ENCODE peak calls at places on chromosome 1, in nine cellular contexts. F, R, W, P, B, K, G, Q and E are unnamed samples.
A peak's percentile ranks its signal among the peaks of the same experiment; 100 is the strongest.

GRCh38 chr1:43251024-43251423 is 18.8 kb upstream of the TMEM125 start:
- DNase-seq in F (no peak), R (no peak), W (no peak), P (no peak), B (no peak), K (no peak), G (no peak), Q (no peak), E (no peak)

GRCh38 chr1:15680614-15681345 is 3.3 kb upstream of the PLEKHM2 start:
- DNase-seq in F (no peak), R (peak; percentile 77), W (no peak), P (no peak), B (peak; percentile 95), K (no peak), G (peak; percentile 76), Q (no peak), E (peak; percentile 72)

GRCh38 chr1:6170742-6171201 is 9.3 kb downstream of the CHD5 start:
- DNase-seq in F (no peak), R (no peak), W (no peak), P (no peak), B (no peak), K (no peak), G (no peak), Q (no peak), E (no peak)

GRCh38 chr1:3910769-3911520 is 10.9 kb upstream of the C1orf174 start:
- DNase-seq in F (peak; percentile 52), R (peak; percentile 61), W (no peak), P (peak; percentile 23), B (no peak), K (peak; percentile 79), G (no peak), Q (peak; percentile 69), E (no peak)

GRCh38 chr1:13956386-13956785 is 256.4 kb downstream of the PRDM2 start:
- DNase-seq in F (no peak), R (no peak), W (no peak), P (no peak), B (no peak), K (no peak), G (no peak), Q (no peak), E (no peak)

GRCh38 chr1:51000160-51000559 is 30.1 kb downstream of the CDKN2C start:
- DNase-seq in F (no peak), R (no peak), W (no peak), P (no peak), B (no peak), K (no peak), G (no peak), Q (no peak), E (no peak)

GRCh38 chr1:75220072-75220471 is 85.9 kb downstream of the LHX8 start:
- DNase-seq in F (no peak), R (no peak), W (no peak), P (no peak), B (no peak), K (no peak), G (no peak), Q (no peak), E (no peak)

GRCh38 chr1:41394918-41395598 is 33.8 kb downstream of the FOXO6 start:
- DNase-seq in F (no peak), R (no peak), W (peak; percentile 68), P (peak; percentile 17), B (no peak), K (peak; percentile 26), G (no peak), Q (no peak), E (peak; percentile 36)

GRCh38 chr1:203422116-203422515 is 53.5 kb upstream of the PRELP start:
- DNase-seq in F (no peak), R (no peak), W (no peak), P (no peak), B (no peak), K (no peak), G (no peak), Q (no peak), E (no peak)

GRCh38 chr1:181126871-181127587 is 38.5 kb downstream of the IER5 start:
- DNase-seq in F (peak; percentile 45), R (no peak), W (no peak), P (no peak), B (no peak), K (peak; percentile 52), G (no peak), Q (no peak), E (peak; percentile 89)

GRCh38 chr1:86542626-86543025 is 4.3 kb upstream of the CLCA4 start:
- DNase-seq in F (no peak), R (peak; percentile 53), W (no peak), P (no peak), B (peak; percentile 1), K (no peak), G (no peak), Q (no peak), E (peak; percentile 88)

GRCh38 chr1:117573386-117574040 is 32.3 kb upstream of the TENT5C start:
- DNase-seq in F (no peak), R (peak; percentile 59), W (no peak), P (no peak), B (no peak), K (no peak), G (no peak), Q (no peak), E (no peak)

GRCh38 chr1:203528098-203528497 is 34.1 kb downstream of the OPTC start:
- DNase-seq in F (no peak), R (no peak), W (no peak), P (no peak), B (no peak), K (no peak), G (no peak), Q (no peak), E (no peak)

GRCh38 chr1:40312238-40313205 is 4.6 kb downstream of the COL9A2 start:
- DNase-seq in F (no peak), R (no peak), W (peak; percentile 19), P (peak; percentile 42), B (no peak), K (no peak), G (no peak), Q (no peak), E (peak; percentile 25)

GRCh38 chr1:213330281-213330680 is 279.2 kb downstream of the RPS6KC1 start:
- DNase-seq in F (no peak), R (no peak), W (no peak), P (no peak), B (no peak), K (no peak), G (no peak), Q (no peak), E (no peak)

GRCh38 chr1:101028466-101028865 is 2.9 kb upstream of the DPH5 start:
- DNase-seq in F (no peak), R (no peak), W (no peak), P (no peak), B (no peak), K (no peak), G (no peak), Q (no peak), E (no peak)

GRCh38 chr1:52142220-52143153 is 598 bp downstream of the ZFYVE9 start:
- DNase-seq in F (peak; percentile 41), R (peak; percentile 35), W (peak; percentile 62), P (no peak), B (no peak), K (peak; percentile 36), G (no peak), Q (peak; percentile 2), E (peak; percentile 52)

GRCh38 chr1:71170925-71171324 is 90.1 kb upstream of the ZRANB2 start:
- DNase-seq in F (no peak), R (no peak), W (no peak), P (no peak), B (no peak), K (no peak), G (no peak), Q (no peak), E (no peak)

GRCh38 chr1:168057921-168058320 is 78.8 kb downstream of the GPR161 start:
- DNase-seq in F (no peak), R (no peak), W (no peak), P (no peak), B (no peak), K (no peak), G (no peak), Q (no peak), E (no peak)

GRCh38 chr1:177119311-177119710 is 45.2 kb downstream of the ASTN1 start:
- DNase-seq in F (no peak), R (no peak), W (no peak), P (no peak), B (no peak), K (no peak), G (no peak), Q (no peak), E (no peak)

GRCh38 chr1:13593511-13594131 is 10.0 kb downstream of the PDPN start:
- DNase-seq in F (peak; percentile 19), R (peak; percentile 84), W (peak; percentile 44), P (peak; percentile 64), B (peak; percentile 90), K (no peak), G (no peak), Q (no peak), E (no peak)

GRCh38 chr1:193730017-193730416 is 543.6 kb upstream of the B3GALT2 start:
- DNase-seq in F (no peak), R (no peak), W (no peak), P (no peak), B (no peak), K (no peak), G (no peak), Q (no peak), E (no peak)

GRCh38 chr1:153954826-153955225 is 3.6 kb downstream of the CRTC2 start:
- DNase-seq in F (no peak), R (no peak), W (no peak), P (no peak), B (no peak), K (no peak), G (no peak), Q (no peak), E (no peak)

GRCh38 chr1:230127105-230128054 is 60.3 kb downstream of the GALNT2 start:
- DNase-seq in F (no peak), R (no peak), W (no peak), P (no peak), B (no peak), K (no peak), G (no peak), Q (no peak), E (no peak)

GRCh38 chr1:75672528-75673393 is 51.7 kb upstream of the ACADM start:
- DNase-seq in F (no peak), R (peak; percentile 93), W (no peak), P (no peak), B (peak; percentile 72), K (no peak), G (peak; percentile 18), Q (no peak), E (peak; percentile 46)

GRCh38 chr1:202892501-202892900 is 3.6 kb upstream of the RABIF start:
- DNase-seq in F (no peak), R (no peak), W (no peak), P (no peak), B (no peak), K (no peak), G (no peak), Q (no peak), E (no peak)

GRCh38 chr1:23908453-23909341 is 4.5 kb downstream of the CNR2 start:
- DNase-seq in F (no peak), R (no peak), W (no peak), P (no peak), B (no peak), K (no peak), G (no peak), Q (no peak), E (no peak)

GRCh38 chr1:55402117-55402516 is 187.0 kb upstream of the USP24 start:
- DNase-seq in F (no peak), R (peak; percentile 44), W (no peak), P (no peak), B (peak; percentile 44), K (no peak), G (no peak), Q (no peak), E (no peak)

GRCh38 chr1:11749203-11749689 is 12.7 kb upstream of the C1orf167 start:
- DNase-seq in F (peak; percentile 28), R (peak; percentile 62), W (no peak), P (peak; percentile 60), B (no peak), K (peak; percentile 21), G (no peak), Q (peak; percentile 38), E (no peak)

GRCh38 chr1:162878000-162878596 is 17.1 kb upstream of the CCDC190 start:
- DNase-seq in F (peak; percentile 58), R (peak; percentile 73), W (peak; percentile 1), P (peak; percentile 52), B (no peak), K (peak; percentile 84), G (peak; percentile 38), Q (no peak), E (no peak)

GRCh38 chr1:213104604-213105003 is 53.6 kb downstream of the RPS6KC1 start:
- DNase-seq in F (no peak), R (no peak), W (no peak), P (no peak), B (no peak), K (no peak), G (no peak), Q (no peak), E (no peak)